ENCODE peak calls at places on chromosomes 6 and 20, in six cellular contexts. Q, T, W, S, K and X are unnamed samples.

GRCh38 chr6:17585766-17586502 is 14.2 kb upstream of the FAM8A1 start:
- DNase-seq in Q (no peak), K (no peak), W (peak; percentile 50), S (peak; percentile 58), T (no peak), X (no peak)

GRCh38 chr6:161327360-161327953 is 53.6 kb upstream of the AGPAT4 start:
- DNase-seq in S (no peak), K (no peak), W (peak; percentile 6), Q (no peak), T (no peak), X (no peak)

GRCh38 chr20:36856196-36856595 is 19.7 kb upstream of the TLDC2 start:
- DNase-seq in W (no peak), Q (no peak), T (no peak), S (no peak), K (no peak), X (no peak)

GRCh38 chr6:5190467-5190866 is 70.3 kb downstream of the LYRM4 start:
- DNase-seq in T (peak; percentile 94), W (no peak), Q (peak; percentile 85), S (no peak), K (no peak), X (no peak)

GRCh38 chr20:46682063-46682821 is 7.0 kb downstream of the TP53RK start:
- DNase-seq in Q (no peak), T (no peak), W (no peak), S (no peak), K (no peak), X (no peak)

GRCh38 chr6:28751963-28752350 is 171.8 kb downstream of the TRIM27 start:
- DNase-seq in S (no peak), K (no peak), W (no peak), Q (no peak), T (no peak), X (no peak)

GRCh38 chr6:20640181-20640580 is 105.9 kb downstream of the CDKAL1 start:
- DNase-seq in K (no peak), W (no peak), T (no peak), Q (no peak), S (no peak), X (no peak)

GRCh38 chr20:3631534-3631933 is 31.7 kb downstream of the GFRA4 start:
- DNase-seq in W (no peak), K (no peak), S (no peak), Q (no peak), T (no peak), X (no peak)

GRCh38 chr20:34643919-34644318 is 33.0 kb downstream of the PIGU start:
- DNase-seq in S (no peak), Q (peak; percentile 79), K (no peak), W (no peak), T (peak; percentile 40), X (no peak)

GRCh38 chr6:1024587-1024986 is 287.3 kb upstream of the FOXQ1 start:
- DNase-seq in Q (peak; percentile 93), S (no peak), W (no peak), T (peak; percentile 83), K (no peak), X (no peak)

GRCh38 chr6:138923561-138923960 is 64.5 kb downstream of the REPS1 start:
- DNase-seq in W (no peak), K (no peak), Q (no peak), T (no peak), S (no peak), X (no peak)

GRCh38 chr6:44606976-44607375 is 219.5 kb downstream of the CDC5L start:
- DNase-seq in Q (no peak), K (no peak), T (no peak), S (no peak), W (no peak), X (no peak)

GRCh38 chr6:8030920-8031319 is 33.3 kb downstream of the BLOC1S5 start:
- DNase-seq in S (no peak), W (no peak), K (no peak), Q (no peak), T (no peak), X (no peak)

GRCh38 chr6:85362652-85363310 is 87.1 kb upstream of the NT5E start:
- DNase-seq in T (no peak), S (no peak), Q (no peak), K (no peak), W (no peak), X (no peak)

GRCh38 chr6:27251672-27252251 is 4.3 kb downstream of the PRSS16 start:
- DNase-seq in S (peak; percentile 97), W (peak; percentile 87), T (no peak), K (peak; percentile 93), Q (no peak), X (peak; percentile 52)

GRCh38 chr20:17966432-17967312 is 1.9 kb downstream of the SNX5 start:
- DNase-seq in S (no peak), T (no peak), K (peak; percentile 29), W (peak; percentile 81), Q (no peak), X (no peak)

GRCh38 chr6:75230484-75231325 is 12.9 kb downstream of the COX7A2 start:
- DNase-seq in K (peak; percentile 61), S (peak; percentile 51), Q (peak; percentile 34), W (no peak), T (no peak), X (no peak)